ENCODE peak calls at places on chromosomes 1 and 21, in ten cellular contexts. One of them, this sample, is unnamed.

GRCh38 chr21:29626787-29627470 is 312.9 kb downstream of the GRIK1 start:
- DNase-seq in esophagus muscularis mucosa: no peak
- DNase-seq in hippocampal formation: no peak
- DNase-seq in Kasumi-1: no peak
- DNase-seq in NCI-H345: no peak
- DNase-seq in KG1: no peak
- DNase-seq in ascending aorta: no peak
- DNase-seq in HEK293T: no peak
- DNase-seq in dermis microvascular lymphatic vessel endothelial cell: no peak
- DNase-seq in AG08395: no peak
- DNase-seq in this sample: no peak

GRCh38 chr1:156667610-156667967 is 9.6 kb downstream of the NES start:
- DNase-seq in esophagus muscularis mucosa: no peak
- DNase-seq in hippocampal formation: no peak
- DNase-seq in Kasumi-1: no peak
- DNase-seq in NCI-H345: no peak
- DNase-seq in KG1: no peak
- DNase-seq in ascending aorta: no peak
- DNase-seq in HEK293T: no peak
- DNase-seq in dermis microvascular lymphatic vessel endothelial cell: no peak
- DNase-seq in AG08395: no peak
- DNase-seq in this sample: no peak

GRCh38 chr1:151968058-151968457 is 25.6 kb downstream of the S100A10 start:
- DNase-seq in esophagus muscularis mucosa: no peak
- DNase-seq in hippocampal formation: no peak
- DNase-seq in Kasumi-1: peak; percentile 32
- DNase-seq in NCI-H345: no peak
- DNase-seq in KG1: peak; percentile 11
- DNase-seq in ascending aorta: no peak
- DNase-seq in HEK293T: peak; percentile 67
- DNase-seq in dermis microvascular lymphatic vessel endothelial cell: peak; percentile 63
- DNase-seq in AG08395: peak; percentile 44
- DNase-seq in this sample: no peak

GRCh38 chr1:234611153-234611798 is 1.3 kb upstream of the IRF2BP2 start:
- DNase-seq in esophagus muscularis mucosa: no peak
- DNase-seq in hippocampal formation: no peak
- DNase-seq in Kasumi-1: peak; percentile 88
- DNase-seq in NCI-H345: peak; percentile 91
- DNase-seq in KG1: peak; percentile 81
- DNase-seq in ascending aorta: no peak
- DNase-seq in HEK293T: no peak
- DNase-seq in dermis microvascular lymphatic vessel endothelial cell: peak; percentile 93
- DNase-seq in AG08395: no peak
- DNase-seq in this sample: peak; percentile 73

GRCh38 chr1:95793893-95794292 is 559.9 kb downstream of the RWDD3 start:
- DNase-seq in esophagus muscularis mucosa: no peak
- DNase-seq in hippocampal formation: no peak
- DNase-seq in Kasumi-1: no peak
- DNase-seq in NCI-H345: peak; percentile 21
- DNase-seq in KG1: no peak
- DNase-seq in ascending aorta: no peak
- DNase-seq in HEK293T: peak; percentile 9
- DNase-seq in dermis microvascular lymphatic vessel endothelial cell: no peak
- DNase-seq in AG08395: no peak
- DNase-seq in this sample: no peak

GRCh38 chr1:39158330-39159086 is 46.0 kb upstream of the MACF1 start:
- DNase-seq in esophagus muscularis mucosa: no peak
- DNase-seq in hippocampal formation: peak; percentile 21
- DNase-seq in Kasumi-1: no peak
- DNase-seq in NCI-H345: peak; percentile 11
- DNase-seq in KG1: no peak
- DNase-seq in ascending aorta: peak; percentile 67
- DNase-seq in HEK293T: no peak
- DNase-seq in dermis microvascular lymphatic vessel endothelial cell: no peak
- DNase-seq in AG08395: no peak
- DNase-seq in this sample: peak; percentile 62

GRCh38 chr1:54220004-54220811 is 20.2 kb downstream of the MRPL37 start:
- DNase-seq in esophagus muscularis mucosa: no peak
- DNase-seq in hippocampal formation: peak; percentile 32
- DNase-seq in Kasumi-1: peak; percentile 83
- DNase-seq in NCI-H345: no peak
- DNase-seq in KG1: no peak
- DNase-seq in ascending aorta: peak; percentile 78
- DNase-seq in HEK293T: no peak
- DNase-seq in dermis microvascular lymphatic vessel endothelial cell: peak; percentile 21
- DNase-seq in AG08395: peak; percentile 64
- DNase-seq in this sample: no peak

GRCh38 chr1:228217551-228218344 is 9.9 kb downstream of the OBSCN start:
- DNase-seq in esophagus muscularis mucosa: peak; percentile 75
- DNase-seq in hippocampal formation: no peak
- DNase-seq in Kasumi-1: no peak
- DNase-seq in NCI-H345: no peak
- DNase-seq in KG1: no peak
- DNase-seq in ascending aorta: no peak
- DNase-seq in HEK293T: no peak
- DNase-seq in dermis microvascular lymphatic vessel endothelial cell: no peak
- DNase-seq in AG08395: no peak
- DNase-seq in this sample: no peak

GRCh38 chr1:2206813-2207488 is 12.4 kb upstream of the FAAP20 start:
- DNase-seq in esophagus muscularis mucosa: no peak
- DNase-seq in hippocampal formation: no peak
- DNase-seq in Kasumi-1: no peak
- DNase-seq in NCI-H345: no peak
- DNase-seq in KG1: no peak
- DNase-seq in ascending aorta: no peak
- DNase-seq in HEK293T: no peak
- DNase-seq in dermis microvascular lymphatic vessel endothelial cell: no peak
- DNase-seq in AG08395: no peak
- DNase-seq in this sample: no peak

GRCh38 chr1:102630041-102630440 is 478.3 kb downstream of the COL11A1 start:
- DNase-seq in esophagus muscularis mucosa: no peak
- DNase-seq in hippocampal formation: no peak
- DNase-seq in Kasumi-1: no peak
- DNase-seq in NCI-H345: no peak
- DNase-seq in KG1: no peak
- DNase-seq in ascending aorta: no peak
- DNase-seq in HEK293T: no peak
- DNase-seq in dermis microvascular lymphatic vessel endothelial cell: no peak
- DNase-seq in AG08395: no peak
- DNase-seq in this sample: no peak

GRCh38 chr1:39673215-39673614 is 1.3 kb upstream of the NT5C1A start:
- DNase-seq in esophagus muscularis mucosa: no peak
- DNase-seq in hippocampal formation: no peak
- DNase-seq in Kasumi-1: no peak
- DNase-seq in NCI-H345: no peak
- DNase-seq in KG1: no peak
- DNase-seq in ascending aorta: no peak
- DNase-seq in HEK293T: no peak
- DNase-seq in dermis microvascular lymphatic vessel endothelial cell: no peak
- DNase-seq in AG08395: no peak
- DNase-seq in this sample: no peak

GRCh38 chr1:119679223-119679622 is 31.2 kb upstream of the ZNF697 start:
- DNase-seq in esophagus muscularis mucosa: no peak
- DNase-seq in hippocampal formation: no peak
- DNase-seq in Kasumi-1: no peak
- DNase-seq in NCI-H345: no peak
- DNase-seq in KG1: no peak
- DNase-seq in ascending aorta: no peak
- DNase-seq in HEK293T: no peak
- DNase-seq in dermis microvascular lymphatic vessel endothelial cell: no peak
- DNase-seq in AG08395: no peak
- DNase-seq in this sample: no peak

GRCh38 chr1:6984996-6985395 is 199.7 kb downstream of the CAMTA1 start:
- DNase-seq in esophagus muscularis mucosa: no peak
- DNase-seq in hippocampal formation: peak; percentile 19
- DNase-seq in Kasumi-1: no peak
- DNase-seq in NCI-H345: no peak
- DNase-seq in KG1: no peak
- DNase-seq in ascending aorta: peak; percentile 34
- DNase-seq in HEK293T: no peak
- DNase-seq in dermis microvascular lymphatic vessel endothelial cell: no peak
- DNase-seq in AG08395: no peak
- DNase-seq in this sample: no peak

GRCh38 chr1:55503663-55504305 is 288.6 kb upstream of the USP24 start:
- DNase-seq in esophagus muscularis mucosa: no peak
- DNase-seq in hippocampal formation: no peak
- DNase-seq in Kasumi-1: no peak
- DNase-seq in NCI-H345: no peak
- DNase-seq in KG1: no peak
- DNase-seq in ascending aorta: no peak
- DNase-seq in HEK293T: no peak
- DNase-seq in dermis microvascular lymphatic vessel endothelial cell: no peak
- DNase-seq in AG08395: no peak
- DNase-seq in this sample: no peak

GRCh38 chr21:27320868-27321267 is 354.0 kb upstream of the ADAMTS5 start:
- DNase-seq in esophagus muscularis mucosa: no peak
- DNase-seq in hippocampal formation: no peak
- DNase-seq in Kasumi-1: no peak
- DNase-seq in NCI-H345: no peak
- DNase-seq in KG1: no peak
- DNase-seq in ascending aorta: no peak
- DNase-seq in HEK293T: no peak
- DNase-seq in dermis microvascular lymphatic vessel endothelial cell: no peak
- DNase-seq in AG08395: no peak
- DNase-seq in this sample: no peak

GRCh38 chr21:41916888-41917433 is 36.9 kb downstream of the C2CD2 start:
- DNase-seq in esophagus muscularis mucosa: no peak
- DNase-seq in hippocampal formation: no peak
- DNase-seq in Kasumi-1: no peak
- DNase-seq in NCI-H345: no peak
- DNase-seq in KG1: no peak
- DNase-seq in ascending aorta: no peak
- DNase-seq in HEK293T: no peak
- DNase-seq in dermis microvascular lymphatic vessel endothelial cell: no peak
- DNase-seq in AG08395: no peak
- DNase-seq in this sample: no peak

GRCh38 chr1:184329962-184330868 is 56.6 kb upstream of the C1orf21 start:
- DNase-seq in esophagus muscularis mucosa: no peak
- DNase-seq in hippocampal formation: no peak
- DNase-seq in Kasumi-1: no peak
- DNase-seq in NCI-H345: no peak
- DNase-seq in KG1: no peak
- DNase-seq in ascending aorta: no peak
- DNase-seq in HEK293T: no peak
- DNase-seq in dermis microvascular lymphatic vessel endothelial cell: peak; percentile 92
- DNase-seq in AG08395: no peak
- DNase-seq in this sample: no peak

GRCh38 chr1:153049211-153049610 is 8.1 kb downstream of the SPRR2A start:
- DNase-seq in esophagus muscularis mucosa: no peak
- DNase-seq in hippocampal formation: no peak
- DNase-seq in Kasumi-1: no peak
- DNase-seq in NCI-H345: no peak
- DNase-seq in KG1: no peak
- DNase-seq in ascending aorta: no peak
- DNase-seq in HEK293T: no peak
- DNase-seq in dermis microvascular lymphatic vessel endothelial cell: no peak
- DNase-seq in AG08395: no peak
- DNase-seq in this sample: no peak

GRCh38 chr21:25412090-25412489 is 195.2 kb downstream of the MRPL39 start:
- DNase-seq in esophagus muscularis mucosa: no peak
- DNase-seq in hippocampal formation: no peak
- DNase-seq in Kasumi-1: no peak
- DNase-seq in NCI-H345: no peak
- DNase-seq in KG1: no peak
- DNase-seq in ascending aorta: no peak
- DNase-seq in HEK293T: no peak
- DNase-seq in dermis microvascular lymphatic vessel endothelial cell: no peak
- DNase-seq in AG08395: no peak
- DNase-seq in this sample: no peak

GRCh38 chr1:203133969-203134725 is 6.6 kb downstream of the ADORA1 start:
- DNase-seq in esophagus muscularis mucosa: no peak
- DNase-seq in hippocampal formation: no peak
- DNase-seq in Kasumi-1: peak; percentile 96
- DNase-seq in NCI-H345: no peak
- DNase-seq in KG1: no peak
- DNase-seq in ascending aorta: no peak
- DNase-seq in HEK293T: no peak
- DNase-seq in dermis microvascular lymphatic vessel endothelial cell: no peak
- DNase-seq in AG08395: no peak
- DNase-seq in this sample: no peak

GRCh38 chr1:208577381-208577905 is 333.3 kb upstream of the PLXNA2 start:
- DNase-seq in esophagus muscularis mucosa: no peak
- DNase-seq in hippocampal formation: no peak
- DNase-seq in Kasumi-1: no peak
- DNase-seq in NCI-H345: no peak
- DNase-seq in KG1: no peak
- DNase-seq in ascending aorta: no peak
- DNase-seq in HEK293T: no peak
- DNase-seq in dermis microvascular lymphatic vessel endothelial cell: no peak
- DNase-seq in AG08395: no peak
- DNase-seq in this sample: no peak

GRCh38 chr1:38829368-38829767 is 30.2 kb downstream of the RRAGC start:
- DNase-seq in esophagus muscularis mucosa: no peak
- DNase-seq in hippocampal formation: no peak
- DNase-seq in Kasumi-1: no peak
- DNase-seq in NCI-H345: no peak
- DNase-seq in KG1: no peak
- DNase-seq in ascending aorta: no peak
- DNase-seq in HEK293T: no peak
- DNase-seq in dermis microvascular lymphatic vessel endothelial cell: no peak
- DNase-seq in AG08395: no peak
- DNase-seq in this sample: no peak

GRCh38 chr1:39453603-39454002 is 37.8 kb upstream of the BMP8A start:
- DNase-seq in esophagus muscularis mucosa: peak; percentile 94
- DNase-seq in hippocampal formation: no peak
- DNase-seq in Kasumi-1: no peak
- DNase-seq in NCI-H345: no peak
- DNase-seq in KG1: no peak
- DNase-seq in ascending aorta: peak; percentile 74
- DNase-seq in HEK293T: no peak
- DNase-seq in dermis microvascular lymphatic vessel endothelial cell: peak; percentile 35
- DNase-seq in AG08395: peak; percentile 74
- DNase-seq in this sample: no peak

GRCh38 chr1:162074548-162074947 is 5.1 kb downstream of the NOS1AP start:
- DNase-seq in esophagus muscularis mucosa: no peak
- DNase-seq in hippocampal formation: no peak
- DNase-seq in Kasumi-1: no peak
- DNase-seq in NCI-H345: no peak
- DNase-seq in KG1: no peak
- DNase-seq in ascending aorta: no peak
- DNase-seq in HEK293T: no peak
- DNase-seq in dermis microvascular lymphatic vessel endothelial cell: no peak
- DNase-seq in AG08395: no peak
- DNase-seq in this sample: no peak

GRCh38 chr1:10646347-10646861 is 150.0 kb downstream of the CASZ1 start:
- DNase-seq in esophagus muscularis mucosa: no peak
- DNase-seq in hippocampal formation: no peak
- DNase-seq in Kasumi-1: no peak
- DNase-seq in NCI-H345: no peak
- DNase-seq in KG1: no peak
- DNase-seq in ascending aorta: no peak
- DNase-seq in HEK293T: peak; percentile 63
- DNase-seq in dermis microvascular lymphatic vessel endothelial cell: peak; percentile 17
- DNase-seq in AG08395: peak; percentile 82
- DNase-seq in this sample: peak; percentile 59

GRCh38 chr1:160590488-160590887 is 11.2 kb upstream of the CD84 start:
- DNase-seq in esophagus muscularis mucosa: no peak
- DNase-seq in hippocampal formation: no peak
- DNase-seq in Kasumi-1: no peak
- DNase-seq in NCI-H345: no peak
- DNase-seq in KG1: no peak
- DNase-seq in ascending aorta: no peak
- DNase-seq in HEK293T: no peak
- DNase-seq in dermis microvascular lymphatic vessel endothelial cell: no peak
- DNase-seq in AG08395: no peak
- DNase-seq in this sample: no peak

GRCh38 chr1:10779201-10779600 is 17.2 kb downstream of the CASZ1 start:
- DNase-seq in esophagus muscularis mucosa: no peak
- DNase-seq in hippocampal formation: no peak
- DNase-seq in Kasumi-1: no peak
- DNase-seq in NCI-H345: peak; percentile 95
- DNase-seq in KG1: no peak
- DNase-seq in ascending aorta: no peak
- DNase-seq in HEK293T: no peak
- DNase-seq in dermis microvascular lymphatic vessel endothelial cell: no peak
- DNase-seq in AG08395: no peak
- DNase-seq in this sample: peak; percentile 79

GRCh38 chr1:27345272-27345671 is 3.5 kb downstream of the SYTL1 start:
- DNase-seq in esophagus muscularis mucosa: no peak
- DNase-seq in hippocampal formation: no peak
- DNase-seq in Kasumi-1: no peak
- DNase-seq in NCI-H345: no peak
- DNase-seq in KG1: no peak
- DNase-seq in ascending aorta: no peak
- DNase-seq in HEK293T: no peak
- DNase-seq in dermis microvascular lymphatic vessel endothelial cell: no peak
- DNase-seq in AG08395: no peak
- DNase-seq in this sample: no peak

This sample was measured in prostate gland.